ENCODE peak calls at places on chromosomes 12 and 14, in nine cellular contexts. One of them, this sample, is unnamed.

GRCh38 chr12:110179291-110179690 is 55.1 kb downstream of the IFT81 start:
- DNase-seq in CD8-positive, alpha-beta T cell: no peak
- DNase-seq in heart left ventricle: no peak
- DNase-seq in astrocyte of the spinal cord: peak; percentile 49
- DNase-seq in H1: no peak
- DNase-seq in left ventricle myocardium inferior: no peak
- DNase-seq in dorsolateral prefrontal cortex: no peak
- DNase-seq in cardiac fibroblast: no peak
- DNase-seq in body of pancreas: no peak
- DNase-seq in this sample: peak; percentile 38

GRCh38 chr14:89773644-89774316 is 180.8 kb downstream of the EFCAB11 start:
- DNase-seq in cardiac fibroblast: peak; percentile 25
- DNase-seq in H1: peak; percentile 61
- DNase-seq in astrocyte of the spinal cord: peak; percentile 20
- DNase-seq in dorsolateral prefrontal cortex: no peak
- DNase-seq in heart left ventricle: peak; percentile 45
- DNase-seq in left ventricle myocardium inferior: peak; percentile 46
- DNase-seq in body of pancreas: peak; percentile 66
- DNase-seq in CD8-positive, alpha-beta T cell: peak; percentile 33
- DNase-seq in this sample: no peak

GRCh38 chr14:61103541-61104339 is 122.7 kb downstream of the SLC38A6 start:
- DNase-seq in astrocyte of the spinal cord: peak; percentile 99
- DNase-seq in heart left ventricle: peak; percentile 50
- DNase-seq in H1: peak; percentile 54
- DNase-seq in cardiac fibroblast: peak; percentile 95
- DNase-seq in left ventricle myocardium inferior: no peak
- DNase-seq in CD8-positive, alpha-beta T cell: no peak
- DNase-seq in dorsolateral prefrontal cortex: no peak
- DNase-seq in body of pancreas: no peak
- DNase-seq in this sample: peak; percentile 97

GRCh38 chr14:72513994-72514659 is 379.8 kb downstream of the DPF3 start:
- DNase-seq in H1: peak; percentile 50
- DNase-seq in dorsolateral prefrontal cortex: peak; percentile 30
- DNase-seq in astrocyte of the spinal cord: peak; percentile 57
- DNase-seq in heart left ventricle: no peak
- DNase-seq in body of pancreas: no peak
- DNase-seq in CD8-positive, alpha-beta T cell: no peak
- DNase-seq in left ventricle myocardium inferior: no peak
- DNase-seq in cardiac fibroblast: peak; percentile 69
- DNase-seq in this sample: peak; percentile 50

GRCh38 chr14:101191882-101192660 is 288.5 kb upstream of the RTL1 start:
- DNase-seq in astrocyte of the spinal cord: no peak
- DNase-seq in heart left ventricle: no peak
- DNase-seq in cardiac fibroblast: no peak
- DNase-seq in CD8-positive, alpha-beta T cell: no peak
- DNase-seq in H1: peak; percentile 22
- DNase-seq in dorsolateral prefrontal cortex: peak; percentile 63
- DNase-seq in left ventricle myocardium inferior: no peak
- DNase-seq in body of pancreas: no peak
- DNase-seq in this sample: no peak

GRCh38 chr12:62697893-62698292 is 231.3 kb downstream of the MON2 start:
- DNase-seq in left ventricle myocardium inferior: no peak
- DNase-seq in H1: no peak
- DNase-seq in astrocyte of the spinal cord: no peak
- DNase-seq in body of pancreas: no peak
- DNase-seq in cardiac fibroblast: peak; percentile 49
- DNase-seq in dorsolateral prefrontal cortex: no peak
- DNase-seq in CD8-positive, alpha-beta T cell: no peak
- DNase-seq in heart left ventricle: no peak
- DNase-seq in this sample: no peak

GRCh38 chr12:105120551-105120950 is 13.0 kb downstream of the WASHC4 start:
- DNase-seq in left ventricle myocardium inferior: no peak
- DNase-seq in astrocyte of the spinal cord: peak; percentile 13
- DNase-seq in cardiac fibroblast: peak; percentile 12
- DNase-seq in body of pancreas: no peak
- DNase-seq in H1: no peak
- DNase-seq in CD8-positive, alpha-beta T cell: no peak
- DNase-seq in heart left ventricle: no peak
- DNase-seq in dorsolateral prefrontal cortex: no peak
- DNase-seq in this sample: no peak

GRCh38 chr12:32586390-32586789 is 92.7 kb upstream of the DNM1L start:
- DNase-seq in body of pancreas: no peak
- DNase-seq in astrocyte of the spinal cord: peak; percentile 59
- DNase-seq in dorsolateral prefrontal cortex: no peak
- DNase-seq in heart left ventricle: no peak
- DNase-seq in CD8-positive, alpha-beta T cell: no peak
- DNase-seq in left ventricle myocardium inferior: no peak
- DNase-seq in H1: no peak
- DNase-seq in cardiac fibroblast: peak; percentile 26
- DNase-seq in this sample: peak; percentile 82

GRCh38 chr12:3629082-3629830 is 123.7 kb downstream of the CRACR2A start:
- DNase-seq in CD8-positive, alpha-beta T cell: no peak
- DNase-seq in left ventricle myocardium inferior: no peak
- DNase-seq in astrocyte of the spinal cord: no peak
- DNase-seq in body of pancreas: no peak
- DNase-seq in cardiac fibroblast: no peak
- DNase-seq in dorsolateral prefrontal cortex: no peak
- DNase-seq in H1: no peak
- DNase-seq in heart left ventricle: no peak
- DNase-seq in this sample: no peak

GRCh38 chr14:102902523-102903247 is 19.8 kb upstream of the AMN start:
- DNase-seq in body of pancreas: no peak
- DNase-seq in H1: no peak
- DNase-seq in cardiac fibroblast: no peak
- DNase-seq in dorsolateral prefrontal cortex: no peak
- DNase-seq in CD8-positive, alpha-beta T cell: no peak
- DNase-seq in left ventricle myocardium inferior: no peak
- DNase-seq in heart left ventricle: no peak
- DNase-seq in astrocyte of the spinal cord: no peak
- DNase-seq in this sample: no peak

GRCh38 chr14:59225281-59225680 is 36.8 kb downstream of the DAAM1 start:
- DNase-seq in astrocyte of the spinal cord: no peak
- DNase-seq in body of pancreas: no peak
- DNase-seq in H1: no peak
- DNase-seq in dorsolateral prefrontal cortex: no peak
- DNase-seq in CD8-positive, alpha-beta T cell: no peak
- DNase-seq in left ventricle myocardium inferior: no peak
- DNase-seq in cardiac fibroblast: no peak
- DNase-seq in heart left ventricle: no peak
- DNase-seq in this sample: no peak

GRCh38 chr14:71555654-71556559 is 376.3 kb upstream of the RGS6 start:
- DNase-seq in dorsolateral prefrontal cortex: no peak
- DNase-seq in H1: no peak
- DNase-seq in heart left ventricle: no peak
- DNase-seq in body of pancreas: no peak
- DNase-seq in cardiac fibroblast: no peak
- DNase-seq in astrocyte of the spinal cord: no peak
- DNase-seq in left ventricle myocardium inferior: no peak
- DNase-seq in CD8-positive, alpha-beta T cell: peak; percentile 34
- DNase-seq in this sample: no peak

GRCh38 chr12:123741937-123742572 is 20.0 kb upstream of the DNAH10 start:
- DNase-seq in CD8-positive, alpha-beta T cell: peak; percentile 5
- DNase-seq in astrocyte of the spinal cord: no peak
- DNase-seq in cardiac fibroblast: no peak
- DNase-seq in left ventricle myocardium inferior: no peak
- DNase-seq in dorsolateral prefrontal cortex: no peak
- DNase-seq in heart left ventricle: no peak
- DNase-seq in H1: no peak
- DNase-seq in body of pancreas: no peak
- DNase-seq in this sample: no peak

GRCh38 chr12:981176-981828 is 9.7 kb upstream of the ERC1 start:
- DNase-seq in dorsolateral prefrontal cortex: no peak
- DNase-seq in body of pancreas: no peak
- DNase-seq in CD8-positive, alpha-beta T cell: no peak
- DNase-seq in left ventricle myocardium inferior: no peak
- DNase-seq in astrocyte of the spinal cord: peak; percentile 44
- DNase-seq in cardiac fibroblast: peak; percentile 33
- DNase-seq in H1: no peak
- DNase-seq in heart left ventricle: no peak
- DNase-seq in this sample: no peak

GRCh38 chr12:82529954-82530353 is 156.8 kb upstream of the TMTC2 start:
- DNase-seq in H1: no peak
- DNase-seq in astrocyte of the spinal cord: no peak
- DNase-seq in left ventricle myocardium inferior: no peak
- DNase-seq in body of pancreas: no peak
- DNase-seq in CD8-positive, alpha-beta T cell: no peak
- DNase-seq in heart left ventricle: no peak
- DNase-seq in cardiac fibroblast: no peak
- DNase-seq in dorsolateral prefrontal cortex: no peak
- DNase-seq in this sample: no peak

GRCh38 chr14:20632448-20632830 is 9.1 kb downstream of the OR6S1 start:
- DNase-seq in body of pancreas: no peak
- DNase-seq in astrocyte of the spinal cord: no peak
- DNase-seq in H1: no peak
- DNase-seq in dorsolateral prefrontal cortex: no peak
- DNase-seq in heart left ventricle: no peak
- DNase-seq in cardiac fibroblast: no peak
- DNase-seq in CD8-positive, alpha-beta T cell: no peak
- DNase-seq in left ventricle myocardium inferior: no peak
- DNase-seq in this sample: no peak

GRCh38 chr14:52078721-52079120 is 9.9 kb upstream of the NID2 start:
- DNase-seq in CD8-positive, alpha-beta T cell: no peak
- DNase-seq in astrocyte of the spinal cord: no peak
- DNase-seq in dorsolateral prefrontal cortex: no peak
- DNase-seq in cardiac fibroblast: no peak
- DNase-seq in heart left ventricle: no peak
- DNase-seq in left ventricle myocardium inferior: no peak
- DNase-seq in H1: no peak
- DNase-seq in body of pancreas: no peak
- DNase-seq in this sample: no peak

GRCh38 chr12:127450822-127451221 is 816.1 kb upstream of the TMEM132C start:
- DNase-seq in body of pancreas: no peak
- DNase-seq in dorsolateral prefrontal cortex: no peak
- DNase-seq in CD8-positive, alpha-beta T cell: no peak
- DNase-seq in astrocyte of the spinal cord: no peak
- DNase-seq in H1: no peak
- DNase-seq in left ventricle myocardium inferior: no peak
- DNase-seq in cardiac fibroblast: no peak
- DNase-seq in heart left ventricle: no peak
- DNase-seq in this sample: peak; percentile 24

GRCh38 chr12:46454981-46455380 is 82.4 kb upstream of the SLC38A2 start:
- DNase-seq in H1: no peak
- DNase-seq in body of pancreas: no peak
- DNase-seq in dorsolateral prefrontal cortex: no peak
- DNase-seq in heart left ventricle: no peak
- DNase-seq in CD8-positive, alpha-beta T cell: no peak
- DNase-seq in astrocyte of the spinal cord: no peak
- DNase-seq in left ventricle myocardium inferior: no peak
- DNase-seq in cardiac fibroblast: no peak
- DNase-seq in this sample: no peak

GRCh38 chr12:94148841-94149780 is 734 bp downstream of the PLXNC1 start:
- DNase-seq in left ventricle myocardium inferior: peak; percentile 33
- DNase-seq in H1: peak; percentile 85
- DNase-seq in astrocyte of the spinal cord: no peak
- DNase-seq in heart left ventricle: peak; percentile 62
- DNase-seq in CD8-positive, alpha-beta T cell: peak; percentile 11
- DNase-seq in body of pancreas: peak; percentile 60
- DNase-seq in dorsolateral prefrontal cortex: peak; percentile 51
- DNase-seq in cardiac fibroblast: peak; percentile 65
- DNase-seq in this sample: no peak
- TF ChIP-seq CTCF in left ventricle myocardium inferior: peak; percentile 46
- TF ChIP-seq CTCF in H1: peak; percentile 79
- TF ChIP-seq CTCF in astrocyte of the spinal cord: no peak
- TF ChIP-seq CTCF in heart left ventricle: peak; percentile 51
- TF ChIP-seq CTCF in CD8-positive, alpha-beta T cell: peak; percentile 33
- TF ChIP-seq CTCF in body of pancreas: no peak
- TF ChIP-seq CTCF in dorsolateral prefrontal cortex: peak; percentile 31
- TF ChIP-seq CTCF in cardiac fibroblast: no peak
- TF ChIP-seq CTCF in this sample: peak; percentile 24

GRCh38 chr12:53866727-53867126 is 71.9 kb upstream of the HOXC13 start:
- DNase-seq in dorsolateral prefrontal cortex: no peak
- DNase-seq in CD8-positive, alpha-beta T cell: no peak
- DNase-seq in H1: no peak
- DNase-seq in astrocyte of the spinal cord: no peak
- DNase-seq in heart left ventricle: no peak
- DNase-seq in left ventricle myocardium inferior: no peak
- DNase-seq in cardiac fibroblast: no peak
- DNase-seq in body of pancreas: no peak
- DNase-seq in this sample: no peak

GRCh38 chr12:53862206-53862605 is 76.4 kb upstream of the HOXC13 start:
- DNase-seq in left ventricle myocardium inferior: no peak
- DNase-seq in astrocyte of the spinal cord: no peak
- DNase-seq in dorsolateral prefrontal cortex: no peak
- DNase-seq in cardiac fibroblast: no peak
- DNase-seq in CD8-positive, alpha-beta T cell: no peak
- DNase-seq in H1: no peak
- DNase-seq in body of pancreas: no peak
- DNase-seq in heart left ventricle: no peak
- DNase-seq in this sample: no peak

GRCh38 chr12:53867216-53868012 is 71.2 kb upstream of the HOXC13 start:
- DNase-seq in cardiac fibroblast: no peak
- DNase-seq in heart left ventricle: no peak
- DNase-seq in dorsolateral prefrontal cortex: no peak
- DNase-seq in H1: no peak
- DNase-seq in left ventricle myocardium inferior: no peak
- DNase-seq in body of pancreas: no peak
- DNase-seq in CD8-positive, alpha-beta T cell: no peak
- DNase-seq in astrocyte of the spinal cord: no peak
- DNase-seq in this sample: no peak

GRCh38 chr12:53860426-53861223 is 78.0 kb upstream of the HOXC13 start:
- DNase-seq in body of pancreas: no peak
- DNase-seq in left ventricle myocardium inferior: no peak
- DNase-seq in heart left ventricle: no peak
- DNase-seq in cardiac fibroblast: no peak
- DNase-seq in H1: no peak
- DNase-seq in astrocyte of the spinal cord: no peak
- DNase-seq in CD8-positive, alpha-beta T cell: no peak
- DNase-seq in dorsolateral prefrontal cortex: no peak
- DNase-seq in this sample: peak; percentile 8

GRCh38 chr12:53862831-53863230 is 75.8 kb upstream of the HOXC13 start:
- DNase-seq in dorsolateral prefrontal cortex: no peak
- DNase-seq in CD8-positive, alpha-beta T cell: no peak
- DNase-seq in body of pancreas: no peak
- DNase-seq in left ventricle myocardium inferior: no peak
- DNase-seq in astrocyte of the spinal cord: no peak
- DNase-seq in cardiac fibroblast: no peak
- DNase-seq in heart left ventricle: no peak
- DNase-seq in H1: no peak
- DNase-seq in this sample: peak; percentile 64
- H3K4me3 ChIP-seq in dorsolateral prefrontal cortex: no peak overlapping the region
- H3K4me3 ChIP-seq in CD8-positive, alpha-beta T cell: no peak overlapping the region
- H3K4me3 ChIP-seq in body of pancreas: no peak overlapping the region
- H3K4me3 ChIP-seq in left ventricle myocardium inferior: no peak overlapping the region
- H3K4me3 ChIP-seq in astrocyte of the spinal cord: no peak overlapping the region
- H3K4me3 ChIP-seq in cardiac fibroblast: no peak overlapping the region
- H3K4me3 ChIP-seq in heart left ventricle: no peak overlapping the region
- H3K4me3 ChIP-seq in H1: no peak overlapping the region
- H3K4me3 ChIP-seq in this sample: no peak overlapping the region

GRCh38 chr14:92600318-92601053 is 86.9 kb downstream of the RIN3 start:
- DNase-seq in heart left ventricle: no peak
- DNase-seq in cardiac fibroblast: peak; percentile 76
- DNase-seq in body of pancreas: no peak
- DNase-seq in astrocyte of the spinal cord: peak; percentile 49
- DNase-seq in H1: no peak
- DNase-seq in dorsolateral prefrontal cortex: no peak
- DNase-seq in CD8-positive, alpha-beta T cell: no peak
- DNase-seq in left ventricle myocardium inferior: no peak
- DNase-seq in this sample: peak; percentile 83
- TF ChIP-seq CTCF in heart left ventricle: no peak
- TF ChIP-seq CTCF in cardiac fibroblast: no peak
- TF ChIP-seq CTCF in body of pancreas: no peak
- TF ChIP-seq CTCF in astrocyte of the spinal cord: peak; percentile 28
- TF ChIP-seq CTCF in H1: peak; percentile 16
- TF ChIP-seq CTCF in dorsolateral prefrontal cortex: no peak
- TF ChIP-seq CTCF in CD8-positive, alpha-beta T cell: no peak
- TF ChIP-seq CTCF in left ventricle myocardium inferior: no peak
- TF ChIP-seq CTCF in this sample: peak; percentile 7

GRCh38 chr12:63917864-63918742 is 73.6 kb downstream of the SRGAP1 start:
- DNase-seq in heart left ventricle: no peak
- DNase-seq in dorsolateral prefrontal cortex: no peak
- DNase-seq in left ventricle myocardium inferior: no peak
- DNase-seq in CD8-positive, alpha-beta T cell: no peak
- DNase-seq in H1: no peak
- DNase-seq in cardiac fibroblast: peak; percentile 98
- DNase-seq in astrocyte of the spinal cord: peak; percentile 92
- DNase-seq in body of pancreas: no peak
- DNase-seq in this sample: peak; percentile 95
- H3K4me3 ChIP-seq in heart left ventricle: no peak overlapping the region
- H3K4me3 ChIP-seq in dorsolateral prefrontal cortex: no peak overlapping the region
- H3K4me3 ChIP-seq in left ventricle myocardium inferior: no peak overlapping the region
- H3K4me3 ChIP-seq in CD8-positive, alpha-beta T cell: no peak overlapping the region
- H3K4me3 ChIP-seq in H1: no peak overlapping the region
- H3K4me3 ChIP-seq in cardiac fibroblast: no peak overlapping the region
- H3K4me3 ChIP-seq in astrocyte of the spinal cord: no peak overlapping the region
- H3K4me3 ChIP-seq in body of pancreas: no peak overlapping the region
- H3K4me3 ChIP-seq in this sample: no peak overlapping the region

This sample was measured in foreskin fibroblast.